ENCODE peak calls at places on chromosomes 5 and 9, in five cellular contexts. L is neuronal stem cell, Z is HepG2, V is mesendoderm, A is endodermal cell. C is an unnamed sample.

GRCh38 chr5:179146277-179146676 is 86.1 kb downstream of the ZNF354C start:
- DNase-seq in V (no peak), Z (no peak), L (no peak), A (no peak), C (no peak)

GRCh38 chr9:91727316-91727861 is 222.6 kb downstream of the ROR2 start:
- DNase-seq in A (peak), L (peak), Z (peak), V (peak), C (no peak)

GRCh38 chr5:90233496-90233895 is 176.1 kb downstream of the CETN3 start:
- DNase-seq in Z (no peak), L (no peak), A (no peak), V (no peak), C (peak)

GRCh38 chr9:134629061-134629585 is 12.5 kb upstream of the COL5A1 start:
- DNase-seq in Z (no peak), L (no peak), V (no peak), A (peak), C (no peak)

GRCh38 chr9:111992523-111992922 is 95.9 kb downstream of the UGCG start:
- DNase-seq in Z (no peak), L (no peak), A (no peak), V (peak), C (peak)

GRCh38 chr9:36853233-36853632 is 180.8 kb downstream of the PAX5 start:
- DNase-seq in L (no peak), Z (no peak), V (no peak), A (no peak), C (no peak)

GRCh38 chr5:178487911-178488310 is 102.3 kb downstream of the COL23A1 start:
- DNase-seq in A (peak), V (peak), L (no peak), Z (no peak), C (no peak)

GRCh38 chr5:78787763-78788162 is 139.2 kb upstream of the LHFPL2 start:
- DNase-seq in L (no peak), A (no peak), Z (no peak), V (no peak), C (no peak)

GRCh38 chr5:61809651-61810050 is 477.6 kb downstream of the ZSWIM6 start:
- DNase-seq in V (no peak), L (no peak), Z (no peak), A (no peak), C (no peak)

GRCh38 chr5:98064118-98064517 is 709.3 kb upstream of the RGMB start:
- DNase-seq in V (no peak), A (no peak), Z (no peak), L (no peak), C (no peak)

GRCh38 chr9:137580209-137580957 is 1.7 kb upstream of the DPH7 start:
- DNase-seq in Z (no peak), V (no peak), A (no peak), L (no peak), C (no peak)

GRCh38 chr9:70315389-70315788 is 56.6 kb downstream of the SMC5 start:
- DNase-seq in Z (no peak), V (no peak), L (no peak), A (no peak), C (peak)

GRCh38 chr5:173953528-173954090 is 35.4 kb upstream of the C5orf47 start:
- DNase-seq in Z (peak), L (no peak), V (no peak), A (no peak), C (peak)

GRCh38 chr5:75707911-75708509 is 9.2 kb downstream of the POC5 start:
- DNase-seq in Z (no peak), L (no peak), A (no peak), V (no peak), C (no peak)

GRCh38 chr9:84991506-84991855 is 322.0 kb downstream of the NTRK2 start:
- DNase-seq in A (no peak), V (no peak), Z (no peak), L (no peak), C (no peak)

GRCh38 chr5:126334755-126335154 is 88.5 kb upstream of the GRAMD2B start:
- DNase-seq in A (no peak), V (no peak), L (no peak), Z (no peak), C (no peak)

GRCh38 chr5:14036514-14036913 is 92.0 kb upstream of the DNAH5 start:
- DNase-seq in V (peak), L (no peak), Z (no peak), A (peak), C (peak)

GRCh38 chr5:174919351-174919750 is 195.0 kb downstream of the MSX2 start:
- DNase-seq in A (no peak), Z (no peak), V (no peak), L (no peak), C (peak)

GRCh38 chr5:89268460-89268859 is 385.5 kb upstream of the MEF2C start:
- DNase-seq in V (no peak), A (no peak), Z (no peak), L (no peak), C (no peak)

GRCh38 chr5:18305288-18305899 is 671.1 kb downstream of the TAF11L14 start:
- DNase-seq in V (peak), L (peak), A (peak), Z (peak), C (peak)

GRCh38 chr9:77435688-77436087 is 212.4 kb downstream of the GNA14 start:
- DNase-seq in A (no peak), V (peak), Z (no peak), L (no peak), C (peak)

GRCh38 chr5:113250341-113250953 is 184.3 kb downstream of the TSSK1B start:
- DNase-seq in V (no peak), L (no peak), A (no peak), Z (no peak), C (peak)

GRCh38 chr9:1050125-1050895 is at the start of gene DMRT2:
- DNase-seq in A (peak), Z (peak), V (peak), L (peak), C (peak)

GRCh38 chr5:115831163-115831768 is 10.1 kb downstream of the ATG12 start:
- DNase-seq in Z (peak), V (peak), L (peak), A (peak), C (peak)

GRCh38 chr9:114085404-114085803 is 7.3 kb upstream of the AMBP start:
- DNase-seq in Z (no peak), L (no peak), A (peak), V (no peak), C (no peak)

GRCh38 chr9:91419222-91420191 is 4.1 kb downstream of the NFIL3 start:
- DNase-seq in Z (peak), L (no peak), V (peak), A (no peak), C (peak)

GRCh38 chr5:38265546-38266179 is 7.3 kb downstream of the EGFLAM start:
- DNase-seq in L (peak), V (peak), Z (peak), A (peak), C (peak)

GRCh38 chr9:99753436-99753835 is 68.2 kb upstream of the NR4A3 start:
- DNase-seq in L (no peak), V (no peak), A (no peak), Z (no peak), C (peak)

GRCh38 chr5:158414780-158415179 is 555.8 kb upstream of the CLINT1 start:
- DNase-seq in V (no peak), L (no peak), A (no peak), Z (no peak), C (peak)

GRCh38 chr5:151755383-151755782 is 3.0 kb downstream of the ATOX1 start:
- DNase-seq in Z (peak), L (no peak), V (no peak), A (no peak), C (no peak)

GRCh38 chr9:121246821-121247511 is 21.0 kb upstream of the GSN start:
- DNase-seq in Z (no peak), A (no peak), L (no peak), V (no peak), C (peak)

GRCh38 chr9:93188426-93189368 is 4.8 kb downstream of the WNK2 start:
- DNase-seq in Z (no peak), V (peak), L (no peak), A (no peak), C (no peak)

GRCh38 chr9:93189369-93190132 is 5.6 kb downstream of the WNK2 start:
- DNase-seq in Z (no peak), L (no peak), V (no peak), A (no peak), C (no peak)

GRCh38 chr9:93186151-93186715 is 2.3 kb downstream of the WNK2 start:
- DNase-seq in V (no peak), A (no peak), L (no peak), Z (no peak), C (no peak)

GRCh38 chr9:93187047-93187446 is 3.1 kb downstream of the WNK2 start:
- DNase-seq in L (no peak), A (no peak), Z (no peak), V (no peak), C (no peak)

GRCh38 chr9:93187574-93187973 is 3.6 kb downstream of the WNK2 start:
- DNase-seq in A (no peak), Z (no peak), L (no peak), V (no peak), C (no peak)
- H3K9ac ChIP-seq in A (no peak), Z (no peak), L (peak), V (no peak), C (no peak)

GRCh38 chr9:133528001-133528886 is 3.5 kb upstream of the MYMK start:
- DNase-seq in A (peak), L (no peak), V (no peak), Z (no peak), C (no peak)
- H3K9ac ChIP-seq in A (no peak), L (no peak), V (no peak), Z (no peak), C (no peak)

GRCh38 chr9:68978054-68978453 is 35.9 kb downstream of the PRKACG start:
- DNase-seq in A (no peak), L (no peak), V (no peak), Z (no peak), C (no peak)

GRCh38 chr9:68978501-68978900 is 35.4 kb downstream of the PRKACG start:
- DNase-seq in V (no peak), L (no peak), Z (no peak), A (no peak), C (no peak)

GRCh38 chr9:68981825-68982224 is 32.1 kb downstream of the PRKACG start:
- DNase-seq in Z (no peak), A (no peak), V (peak), L (no peak), C (no peak)

GRCh38 chr9:68980341-68980914 is 33.5 kb downstream of the PRKACG start:
- DNase-seq in A (no peak), V (no peak), Z (no peak), L (no peak), C (no peak)

DNA sequence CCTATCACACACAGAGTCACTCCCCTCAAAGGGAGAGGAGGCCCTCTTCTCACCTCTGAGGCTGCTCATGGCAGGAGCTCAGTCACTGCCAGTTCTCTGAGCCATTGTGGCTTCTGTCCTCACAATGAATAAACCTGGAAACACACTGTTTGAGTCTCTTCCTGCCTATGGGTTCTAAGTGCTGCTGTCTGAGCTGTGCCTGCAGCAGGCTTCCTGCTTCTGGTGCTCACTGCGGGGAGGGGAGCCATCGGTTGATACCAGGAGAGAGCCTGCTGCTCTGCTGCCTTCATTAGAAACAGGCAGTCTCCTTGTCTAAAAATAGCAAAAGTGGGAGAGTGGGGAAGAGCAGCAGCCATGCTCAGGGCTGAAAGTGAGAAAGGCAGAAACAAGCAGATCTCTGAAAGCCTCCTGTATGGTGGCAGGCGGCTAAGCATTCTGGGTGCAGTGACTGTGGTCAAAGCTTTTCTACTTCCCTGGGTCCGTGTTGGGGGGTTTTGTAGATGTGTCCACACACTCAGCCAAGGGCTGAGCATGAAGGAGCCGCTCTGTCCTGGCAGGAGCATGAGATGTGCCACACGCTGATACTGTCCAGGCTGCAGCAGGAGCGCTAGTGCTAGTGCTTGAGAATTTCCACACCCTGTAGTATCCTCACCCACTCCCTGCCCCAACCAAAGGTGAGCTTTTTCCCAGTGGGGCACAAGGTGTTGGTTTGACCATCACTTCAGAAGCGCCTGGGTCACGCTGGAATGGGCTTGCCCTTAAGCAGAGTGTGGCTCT is 34.2 kb downstream of the PRKACG start:
- DNase-seq in L (no peak), A (peak), V (peak), Z (no peak), C (no peak)
- H3K9ac ChIP-seq in L (peak), A (no peak), V (no peak), Z (no peak), C (no peak)

GRCh38 chr9:110248361-110248760 is 7.9 kb downstream of the TXN start:
- DNase-seq in L (no peak), Z (no peak), A (no peak), V (no peak), C (no peak)
- H3K9ac ChIP-seq in L (no peak), Z (no peak), A (no peak), V (no peak), C (no peak)

GRCh38 chr5:8689773-8690172 is 820.8 kb downstream of the MTRR start:
- DNase-seq in A (peak), V (no peak), Z (no peak), L (no peak), C (no peak)

GRCh38 chr5:8691221-8691620 is 822.3 kb downstream of the MTRR start:
- DNase-seq in A (no peak), Z (no peak), L (no peak), V (no peak), C (no peak)

GRCh38 chr5:8695902-8696301 is 827.0 kb downstream of the MTRR start:
- DNase-seq in L (no peak), V (no peak), A (no peak), Z (no peak), C (no peak)

GRCh38 chr5:8693341-8693844 is 824.4 kb downstream of the MTRR start:
- DNase-seq in Z (no peak), L (no peak), V (no peak), A (no peak), C (no peak)
- H3K9ac ChIP-seq in Z (no peak), L (no peak), V (no peak), A (no peak), C (no peak)

GRCh38 chr9:71647094-71647591 is 121.2 kb downstream of the CEMIP2 start:
- DNase-seq in Z (no peak), A (peak), V (peak), L (no peak), C (peak)
- H3K9ac ChIP-seq in Z (no peak), A (no peak), V (no peak), L (no peak), C (no peak)

DNA sequence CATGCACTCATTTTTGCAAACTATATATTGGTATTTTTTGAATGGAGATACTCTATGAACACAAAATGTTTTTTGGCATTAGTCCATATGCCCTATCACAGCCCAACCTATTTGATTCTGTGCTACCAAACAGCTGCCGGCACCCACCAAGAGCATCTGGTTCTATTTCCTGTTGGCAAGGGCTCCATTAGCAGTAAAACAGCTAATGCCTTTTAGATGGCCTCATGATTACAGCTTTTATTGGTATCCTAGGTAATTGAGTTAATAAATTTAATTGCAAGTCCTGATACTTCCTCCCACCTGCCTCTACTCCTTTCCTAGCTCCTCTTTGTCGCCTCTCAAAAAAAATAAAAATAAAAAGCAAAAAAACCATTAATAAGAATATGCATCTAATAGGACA is 620.6 kb downstream of the SLCO4C1 start:
- DNase-seq in V (no peak), Z (no peak), L (no peak), A (no peak), C (no peak)
- H3K9ac ChIP-seq in V (no peak), Z (no peak), L (no peak), A (no peak), C (no peak)

GRCh38 chr5:93620487-93621339 is 37.7 kb downstream of the NR2F1 start:
- DNase-seq in A (peak), V (peak), Z (peak), L (peak), C (peak)
- H3K9ac ChIP-seq in A (peak), V (peak), Z (peak), L (peak), C (peak)

GRCh38 chr5:96487859-96488258 is 54.8 kb upstream of the PCSK1 start:
- DNase-seq in V (no peak), L (no peak), A (no peak), Z (no peak), C (no peak)
- H3K9ac ChIP-seq in V (no peak), L (no peak), A (no peak), Z (no peak), C (no peak)

GRCh38 chr9:123084256-123084655 is 50.8 kb downstream of the GPR21 start:
- DNase-seq in A (no peak), L (no peak), Z (no peak), V (no peak), C (no peak)

GRCh38 chr9:123083680-123084079 is 50.2 kb downstream of the GPR21 start:
- DNase-seq in V (no peak), L (no peak), A (no peak), Z (no peak), C (no peak)

GRCh38 chr9:123085916-123086315 is 52.4 kb downstream of the GPR21 start:
- DNase-seq in V (no peak), Z (no peak), L (no peak), A (no peak), C (no peak)

GRCh38 chr9:123080444-123080843 is 47.0 kb downstream of the GPR21 start:
- DNase-seq in Z (no peak), V (no peak), L (no peak), A (no peak), C (no peak)

GRCh38 chr9:123081824-123082223 is 48.4 kb downstream of the GPR21 start:
- DNase-seq in A (peak), L (peak), Z (peak), V (peak), C (peak)
- H3K9ac ChIP-seq in A (no peak), L (no peak), Z (no peak), V (no peak), C (no peak)